ENCODE peak calls at places on chromosomes 1 and 21, in eight cellular contexts. C is pancreas; H is right atrium auricular region; M is lower leg skin; J is CD8-positive, alpha-beta T cell; B is PC-3; U is OCI-LY7; X is heart right ventricle. L is an unnamed sample.

GRCh38 chr21:31182231-31183129 is 144.2 kb upstream of the KRTAP19-8 start:
- DNase-seq in C (no peak), H (no peak), M (no peak), J (peak), B (no peak), U (no peak), X (no peak), L (no peak)

GRCh38 chr1:18640228-18641004 is 9.8 kb downstream of the PAX7 start:
- DNase-seq in C (no peak), H (no peak), M (no peak), J (no peak), B (no peak), U (no peak), X (no peak), L (no peak)

GRCh38 chr1:101128211-101128727 is 102.7 kb upstream of the DPH5 start:
- DNase-seq in C (no peak), H (no peak), M (no peak), J (no peak), B (no peak), U (peak), X (no peak), L (peak)

GRCh38 chr1:7528386-7529031 is 242.6 kb upstream of the VAMP3 start:
- DNase-seq in C (no peak), H (no peak), M (no peak), J (no peak), B (no peak), U (no peak), X (no peak), L (no peak)

GRCh38 chr1:115771847-115772457 is 3.4 kb upstream of the CASQ2 start:
- DNase-seq in C (peak), H (peak), M (peak), J (no peak), B (peak), U (peak), X (peak), L (peak)

GRCh38 chr1:94044290-94044790 is 76.6 kb downstream of the ABCA4 start:
- DNase-seq in C (peak), H (peak), M (no peak), J (no peak), B (no peak), U (no peak), X (peak), L (no peak)

GRCh38 chr1:56200921-56201320 is 378.4 kb downstream of the PLPP3 start:
- DNase-seq in C (no peak), H (no peak), M (no peak), J (no peak), B (peak), U (no peak), X (no peak), L (no peak)

GRCh38 chr21:42570841-42571387 is 57.3 kb downstream of the SLC37A1 start:
- DNase-seq in C (no peak), H (no peak), M (no peak), J (no peak), B (peak), U (no peak), X (no peak), L (no peak)

GRCh38 chr21:38380391-38381137 is 117.7 kb downstream of the ERG start:
- DNase-seq in C (no peak), H (peak), M (no peak), J (no peak), B (peak), U (no peak), X (no peak), L (no peak)

GRCh38 chr1:196148367-196148970 is 459.8 kb downstream of the KCNT2 start:
- DNase-seq in C (no peak), H (no peak), M (no peak), J (no peak), B (peak), U (peak), X (no peak), L (peak)

GRCh38 chr1:151809625-151810556 is 4.7 kb upstream of the LINGO4 start:
- DNase-seq in C (peak), H (no peak), M (no peak), J (no peak), B (no peak), U (no peak), X (no peak), L (no peak)

GRCh38 chr1:232529747-232530146 is 100.2 kb downstream of the SIPA1L2 start:
- DNase-seq in C (no peak), H (no peak), M (no peak), J (no peak), B (peak), U (no peak), X (no peak), L (no peak)

GRCh38 chr1:232114985-232115384 is 488.4 kb downstream of the DISC1 start:
- DNase-seq in C (no peak), H (no peak), M (no peak), J (no peak), B (no peak), U (no peak), X (no peak), L (no peak)

GRCh38 chr1:30083800-30084464 is 639.5 kb downstream of the MATN1 start:
- DNase-seq in C (no peak), H (no peak), M (no peak), J (no peak), B (peak), U (no peak), X (no peak), L (no peak)

GRCh38 chr1:17732475-17732874 is 22.7 kb upstream of the ACTL8 start:
- DNase-seq in C (no peak), H (no peak), M (no peak), J (no peak), B (peak), U (no peak), X (no peak), L (no peak)

GRCh38 chr1:64745181-64745985 is 508 bp downstream of the RAVER2 start:
- DNase-seq in C (peak), H (no peak), M (no peak), J (no peak), B (peak), U (no peak), X (no peak), L (no peak)

GRCh38 chr1:213996320-213997022 is 8.7 kb downstream of the PROX1 start:
- DNase-seq in C (no peak), H (no peak), M (no peak), J (no peak), B (peak), U (no peak), X (no peak), L (no peak)

GRCh38 chr1:54241430-54241829 is 41.5 kb downstream of the MRPL37 start:
- DNase-seq in C (no peak), H (no peak), M (no peak), J (no peak), B (no peak), U (no peak), X (no peak), L (no peak)

GRCh38 chr1:116971481-116971880 is 30.1 kb upstream of the CD101 start:
- DNase-seq in C (no peak), H (no peak), M (no peak), J (no peak), B (no peak), U (no peak), X (no peak), L (no peak)

GRCh38 chr1:208170252-208170651 is 73.9 kb downstream of the PLXNA2 start:
- DNase-seq in C (no peak), H (no peak), M (no peak), J (no peak), B (no peak), U (no peak), X (peak), L (no peak)

GRCh38 chr1:197319631-197320030 is 51.6 kb downstream of the CRB1 start:
- DNase-seq in C (no peak), H (no peak), M (no peak), J (no peak), B (no peak), U (no peak), X (no peak), L (no peak)

GRCh38 chr1:203189951-203190352 is 3.4 kb upstream of the CHI3L1 start:
- DNase-seq in C (no peak), H (no peak), M (no peak), J (no peak), B (no peak), U (no peak), X (no peak), L (no peak)

GRCh38 chr1:229420765-229421164 is 13.1 kb downstream of the ACTA1 start:
- DNase-seq in C (no peak), H (no peak), M (no peak), J (no peak), B (peak), U (peak), X (no peak), L (peak)

GRCh38 chr1:6218380-6218779 is 12.5 kb downstream of the RNF207 start:
- DNase-seq in C (no peak), H (no peak), M (no peak), J (no peak), B (no peak), U (no peak), X (no peak), L (no peak)

GRCh38 chr1:71193153-71193552 is 112.3 kb upstream of the ZRANB2 start:
- DNase-seq in C (no peak), H (no peak), M (no peak), J (no peak), B (no peak), U (no peak), X (no peak), L (no peak)

GRCh38 chr1:234782057-234782800 is 172.3 kb upstream of the IRF2BP2 start:
- DNase-seq in C (no peak), H (peak), M (no peak), J (no peak), B (peak), U (no peak), X (no peak), L (no peak)

GRCh38 chr21:34367320-34367935 is 3.6 kb downstream of the KCNE2 start:
- DNase-seq in C (no peak), H (no peak), M (peak), J (no peak), B (peak), U (peak), X (no peak), L (peak)

GRCh38 chr1:236502972-236503639 is 20.7 kb upstream of the LGALS8 start:
- DNase-seq in C (peak), H (no peak), M (peak), J (no peak), B (peak), U (no peak), X (peak), L (peak)

GRCh38 chr1:244450597-244451538 is 841 bp downstream of the ADSS2 start:
- DNase-seq in C (peak), H (peak), M (peak), J (peak), B (peak), U (peak), X (peak), L (peak)

GRCh38 chr1:175649416-175649815 is 94.0 kb downstream of the TNR start:
- DNase-seq in C (no peak), H (no peak), M (no peak), J (no peak), B (no peak), U (no peak), X (no peak), L (no peak)

GRCh38 chr1:210726621-210727020 is 397.9 kb downstream of the HHAT start:
- DNase-seq in C (no peak), H (no peak), M (no peak), J (no peak), B (peak), U (peak), X (peak), L (peak)

GRCh38 chr1:158055854-158056253 is 62.4 kb downstream of the KIRREL1 start:
- DNase-seq in C (no peak), H (no peak), M (no peak), J (no peak), B (peak), U (peak), X (no peak), L (no peak)

GRCh38 chr1:67001682-67002425 is 52.1 kb downstream of the SLC35D1 start:
- DNase-seq in C (peak), H (no peak), M (no peak), J (no peak), B (no peak), U (no peak), X (no peak), L (no peak)

GRCh38 chr1:53619088-53619810 is 119.7 kb downstream of the GLIS1 start:
- DNase-seq in C (no peak), H (no peak), M (no peak), J (no peak), B (no peak), U (no peak), X (no peak), L (no peak)

GRCh38 chr1:176989023-176989422 is 175.5 kb downstream of the ASTN1 start:
- DNase-seq in C (no peak), H (no peak), M (no peak), J (no peak), B (peak), U (no peak), X (no peak), L (no peak)

GRCh38 chr1:30169269-30169668 is 554.1 kb downstream of the MATN1 start:
- DNase-seq in C (no peak), H (no peak), M (no peak), J (no peak), B (no peak), U (no peak), X (no peak), L (no peak)

GRCh38 chr1:33624261-33624990 is 152.0 kb downstream of the ZSCAN20 start:
- DNase-seq in C (no peak), H (peak), M (no peak), J (no peak), B (no peak), U (no peak), X (no peak), L (no peak)

GRCh38 chr1:33623811-33624210 is 151.4 kb downstream of the ZSCAN20 start:
- DNase-seq in C (no peak), H (no peak), M (no peak), J (no peak), B (no peak), U (no peak), X (no peak), L (no peak)

GRCh38 chr1:33626801-33627200 is 154.4 kb downstream of the ZSCAN20 start:
- DNase-seq in C (no peak), H (no peak), M (no peak), J (no peak), B (no peak), U (no peak), X (no peak), L (no peak)

GRCh38 chr1:33624991-33625870 is 152.8 kb downstream of the ZSCAN20 start:
- DNase-seq in C (no peak), H (peak), M (no peak), J (no peak), B (no peak), U (no peak), X (no peak), L (no peak)
- TF ChIP-seq CTCF in C (no peak), H (no peak), M (no peak), J (peak), B (peak), U (peak), X (no peak), L (peak)

GRCh38 chr1:9368356-9368755 is 75.7 kb downstream of the SPSB1 start:
- DNase-seq in C (no peak), H (no peak), M (no peak), J (no peak), B (no peak), U (no peak), X (no peak), L (no peak)

GRCh38 chr1:9373614-9374013 is 80.9 kb downstream of the SPSB1 start:
- DNase-seq in C (no peak), H (no peak), M (no peak), J (no peak), B (no peak), U (no peak), X (no peak), L (no peak)

GRCh38 chr1:9369964-9370788 is 77.5 kb downstream of the SPSB1 start:
- DNase-seq in C (no peak), H (no peak), M (no peak), J (no peak), B (no peak), U (no peak), X (no peak), L (no peak)

GRCh38 chr1:9371951-9372350 is 79.3 kb downstream of the SPSB1 start:
- DNase-seq in C (no peak), H (no peak), M (no peak), J (no peak), B (no peak), U (no peak), X (no peak), L (no peak)

GRCh38 chr1:9371391-9371935 is 78.8 kb downstream of the SPSB1 start:
- DNase-seq in C (no peak), H (peak), M (no peak), J (no peak), B (no peak), U (no peak), X (peak), L (no peak)
- H3K4me3 ChIP-seq in C (no peak), H (no peak), M (no peak), J (no peak), B (no peak), U (no peak), X (no peak), L (no peak)

GRCh38 chr21:28309596-28309995 is 683.1 kb downstream of the LTN1 start:
- DNase-seq in C (no peak), H (no peak), M (no peak), J (no peak), B (no peak), U (no peak), X (no peak), L (no peak)
- TF ChIP-seq CTCF in C (no peak), H (no peak), M (no peak), J (no peak), B (no peak), U (no peak), X (no peak), L (no peak)

DNA sequence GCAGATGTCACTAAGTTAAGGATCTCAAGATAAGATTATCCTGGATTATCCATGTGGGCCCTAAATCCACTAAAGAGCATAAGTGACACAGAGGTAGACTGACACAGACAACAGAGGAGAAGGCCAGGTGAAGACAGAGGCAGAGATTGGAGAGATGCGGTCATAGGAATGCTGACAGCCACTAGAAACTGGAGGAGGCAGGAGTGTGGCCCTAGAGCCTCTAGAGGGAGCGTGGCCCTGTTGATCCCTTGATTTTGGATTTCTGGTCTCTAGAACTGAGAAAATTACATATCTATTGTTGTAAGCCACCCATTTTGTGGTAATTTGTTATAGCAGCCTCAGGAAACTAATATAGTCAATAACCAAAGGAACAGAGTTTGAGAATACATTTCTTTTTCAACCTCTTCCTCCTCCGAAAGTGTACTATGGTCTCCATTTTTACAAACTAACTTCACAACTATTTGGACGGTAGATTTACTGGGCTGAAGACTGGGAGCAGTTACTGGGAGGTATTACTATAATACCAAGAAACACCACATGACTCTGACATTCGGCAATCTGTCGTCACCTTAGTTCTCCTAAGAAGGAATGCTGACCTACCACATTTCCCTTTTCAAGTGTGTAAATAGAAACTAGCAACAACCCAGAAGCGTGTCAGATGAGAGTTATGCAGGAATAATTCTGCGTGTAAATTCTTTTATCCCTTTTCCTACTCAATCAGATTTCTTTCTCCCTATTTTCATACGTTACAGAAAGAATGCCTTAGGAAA is 116.0 kb upstream of the ZNHIT6 start:
- DNase-seq in C (no peak), H (no peak), M (no peak), J (no peak), B (peak), U (no peak), X (no peak), L (no peak)
- H3K4me3 ChIP-seq in C (no peak), H (no peak), M (no peak), J (no peak), B (no peak), U (no peak), X (no peak), L (no peak)

GRCh38 chr1:226447932-226448670 is 40.2 kb upstream of the PARP1 start:
- DNase-seq in C (no peak), H (no peak), M (no peak), J (no peak), B (peak), U (no peak), X (no peak), L (no peak)

GRCh38 chr1:226444901-226445300 is 37.0 kb upstream of the PARP1 start:
- DNase-seq in C (no peak), H (no peak), M (no peak), J (peak), B (no peak), U (peak), X (no peak), L (peak)

GRCh38 chr1:226443439-226443838 is 35.5 kb upstream of the PARP1 start:
- DNase-seq in C (no peak), H (no peak), M (no peak), J (no peak), B (peak), U (no peak), X (no peak), L (no peak)

GRCh38 chr1:226443033-226443432 is 35.1 kb upstream of the PARP1 start:
- DNase-seq in C (no peak), H (no peak), M (no peak), J (no peak), B (no peak), U (no peak), X (no peak), L (no peak)

GRCh38 chr1:226446058-226446457 is 38.2 kb upstream of the PARP1 start:
- DNase-seq in C (no peak), H (no peak), M (no peak), J (no peak), B (no peak), U (no peak), X (no peak), L (peak)
- TF ChIP-seq CTCF in C (no peak), H (no peak), M (no peak), J (no peak), B (no peak), U (no peak), X (no peak), L (no peak)

L was measured in GM12865.